ENCODE peak calls at places on chromosomes 1 and 21, in four cellular contexts. One of them, this sample, is unnamed. For H3K4me1, the result is how much of the 10 kb centered on the place peaks cover.

GRCh38 chr1:17502326-17502778 is 37.1 kb upstream of the ARHGEF10L start:
- ATAC-seq in heart left ventricle: peak
- ATAC-seq in lower lobe of right lung: peak
- ATAC-seq in RWPE2: peak
- ATAC-seq in this sample: peak

GRCh38 chr1:21913763-21914162 is 23.3 kb downstream of the HSPG2 start:
- ATAC-seq in heart left ventricle: peak
- ATAC-seq in lower lobe of right lung: no peak
- ATAC-seq in RWPE2: no peak
- ATAC-seq in this sample: peak

GRCh38 chr1:174206148-174206826 is 47.0 kb downstream of the RABGAP1L start:
- ATAC-seq in heart left ventricle: peak
- ATAC-seq in lower lobe of right lung: peak
- ATAC-seq in RWPE2: no peak
- ATAC-seq in this sample: no peak

GRCh38 chr1:192575499-192576189 is at the start of gene RGS1:
- ATAC-seq in heart left ventricle: peak
- ATAC-seq in lower lobe of right lung: peak
- ATAC-seq in RWPE2: no peak
- ATAC-seq in this sample: peak

GRCh38 chr1:219926363-219926998 is 1.9 kb downstream of the SLC30A10 start:
- ATAC-seq in heart left ventricle: no peak
- ATAC-seq in lower lobe of right lung: no peak
- ATAC-seq in RWPE2: no peak
- ATAC-seq in this sample: no peak

GRCh38 chr1:223229756-223230155 is 86.7 kb upstream of the TLR5 start:
- ATAC-seq in heart left ventricle: no peak
- ATAC-seq in lower lobe of right lung: no peak
- ATAC-seq in RWPE2: no peak
- ATAC-seq in this sample: no peak

GRCh38 chr1:19367584-19368041 is 55.5 kb downstream of the SLC66A1 start:
- ATAC-seq in heart left ventricle: no peak
- ATAC-seq in lower lobe of right lung: peak
- ATAC-seq in RWPE2: peak
- ATAC-seq in this sample: no peak

GRCh38 chr1:228781161-228781771 is 46.0 kb downstream of the RHOU start:
- ATAC-seq in heart left ventricle: peak
- ATAC-seq in lower lobe of right lung: peak
- ATAC-seq in RWPE2: no peak
- ATAC-seq in this sample: no peak

GRCh38 chr1:234755449-234755863 is 145.5 kb upstream of the IRF2BP2 start:
- ATAC-seq in heart left ventricle: peak
- ATAC-seq in lower lobe of right lung: peak
- ATAC-seq in RWPE2: no peak
- ATAC-seq in this sample: peak

GRCh38 chr1:158916085-158916484 is 15.3 kb upstream of the PYHIN1 start:
- ATAC-seq in heart left ventricle: no peak
- ATAC-seq in lower lobe of right lung: no peak
- ATAC-seq in RWPE2: peak
- ATAC-seq in this sample: no peak

GRCh38 chr1:14516974-14517812 is 81.3 kb upstream of the KAZN start:
- ATAC-seq in heart left ventricle: peak
- ATAC-seq in lower lobe of right lung: peak
- ATAC-seq in RWPE2: peak
- ATAC-seq in this sample: peak

GRCh38 chr1:222034790-222035189 is 292.9 kb upstream of the DUSP10 start:
- ATAC-seq in heart left ventricle: peak
- ATAC-seq in lower lobe of right lung: no peak
- ATAC-seq in RWPE2: no peak
- ATAC-seq in this sample: no peak

GRCh38 chr1:23140940-23141596 is 27.6 kb downstream of the LUZP1 start:
- ATAC-seq in heart left ventricle: no peak
- ATAC-seq in lower lobe of right lung: no peak
- ATAC-seq in RWPE2: peak
- ATAC-seq in this sample: no peak

GRCh38 chr1:147201276-147201675 is 23.9 kb downstream of the FMO5 start:
- ATAC-seq in heart left ventricle: no peak
- ATAC-seq in lower lobe of right lung: no peak
- ATAC-seq in RWPE2: no peak
- ATAC-seq in this sample: no peak

GRCh38 chr1:118615066-118615465 is 373.1 kb downstream of the TBX15 start:
- ATAC-seq in heart left ventricle: no peak
- ATAC-seq in lower lobe of right lung: no peak
- ATAC-seq in RWPE2: no peak
- ATAC-seq in this sample: no peak

GRCh38 chr1:48080343-48081255 is 83.4 kb upstream of the TRABD2B start:
- ATAC-seq in heart left ventricle: no peak
- ATAC-seq in lower lobe of right lung: no peak
- ATAC-seq in RWPE2: no peak
- ATAC-seq in this sample: no peak

GRCh38 chr21:46207920-46208571 is 20.5 kb downstream of the LSS start:
- ATAC-seq in heart left ventricle: no peak
- ATAC-seq in lower lobe of right lung: no peak
- ATAC-seq in RWPE2: no peak
- ATAC-seq in this sample: no peak

GRCh38 chr1:172917972-172918371 is 132.8 kb downstream of the TNFSF18 start:
- ATAC-seq in heart left ventricle: no peak
- ATAC-seq in lower lobe of right lung: peak
- ATAC-seq in RWPE2: peak
- ATAC-seq in this sample: peak

GRCh38 chr1:10168912-10169514 is 41.4 kb upstream of the KIF1B start:
- ATAC-seq in heart left ventricle: no peak
- ATAC-seq in lower lobe of right lung: no peak
- ATAC-seq in RWPE2: no peak
- ATAC-seq in this sample: no peak

GRCh38 chr1:12169442-12170135 is 2.8 kb downstream of the TNFRSF1B start:
- ATAC-seq in heart left ventricle: no peak
- ATAC-seq in lower lobe of right lung: no peak
- ATAC-seq in RWPE2: no peak
- ATAC-seq in this sample: no peak

GRCh38 chr1:206930210-206930798 is 8.6 kb upstream of the FCMR start:
- ATAC-seq in heart left ventricle: no peak
- ATAC-seq in lower lobe of right lung: peak
- ATAC-seq in RWPE2: no peak
- ATAC-seq in this sample: no peak

GRCh38 chr1:206833131-206833530 is 32.3 kb upstream of the IL20 start:
- ATAC-seq in heart left ventricle: no peak
- ATAC-seq in lower lobe of right lung: peak
- ATAC-seq in RWPE2: no peak
- ATAC-seq in this sample: no peak

GRCh38 chr1:169112241-169112640 is 5.8 kb downstream of the ATP1B1 start:
- ATAC-seq in heart left ventricle: peak
- ATAC-seq in lower lobe of right lung: no peak
- ATAC-seq in RWPE2: no peak
- ATAC-seq in this sample: no peak

GRCh38 chr1:172533511-172534116 is 664 bp downstream of the SUCO start:
- ATAC-seq in heart left ventricle: peak
- ATAC-seq in lower lobe of right lung: peak
- ATAC-seq in RWPE2: no peak
- ATAC-seq in this sample: peak

GRCh38 chr1:231053493-231054162 is 13.6 kb upstream of the FAM89A start:
- ATAC-seq in heart left ventricle: peak
- ATAC-seq in lower lobe of right lung: peak
- ATAC-seq in RWPE2: no peak
- ATAC-seq in this sample: peak

GRCh38 chr1:65983500-65983899 is 190.8 kb downstream of the PDE4B start:
- ATAC-seq in heart left ventricle: no peak
- ATAC-seq in lower lobe of right lung: no peak
- ATAC-seq in RWPE2: no peak
- ATAC-seq in this sample: no peak

GRCh38 chr1:41789616-41790330 is 128.9 kb downstream of the HIVEP3 start:
- ATAC-seq in heart left ventricle: no peak
- ATAC-seq in lower lobe of right lung: peak
- ATAC-seq in RWPE2: no peak
- ATAC-seq in this sample: no peak

GRCh38 chr1:209560529-209560928 is 23.0 kb upstream of the CAMK1G start:
- ATAC-seq in heart left ventricle: no peak
- ATAC-seq in lower lobe of right lung: no peak
- ATAC-seq in RWPE2: no peak
- ATAC-seq in this sample: no peak

GRCh38 chr1:8752411-8752810 is 65.0 kb downstream of the RERE start:
- ATAC-seq in heart left ventricle: no peak
- ATAC-seq in lower lobe of right lung: no peak
- ATAC-seq in RWPE2: no peak
- ATAC-seq in this sample: no peak

GRCh38 chr1:77354996-77355395 is 73.2 kb downstream of the AK5 start:
- ATAC-seq in heart left ventricle: no peak
- ATAC-seq in lower lobe of right lung: no peak
- ATAC-seq in RWPE2: no peak
- ATAC-seq in this sample: no peak

DNA sequence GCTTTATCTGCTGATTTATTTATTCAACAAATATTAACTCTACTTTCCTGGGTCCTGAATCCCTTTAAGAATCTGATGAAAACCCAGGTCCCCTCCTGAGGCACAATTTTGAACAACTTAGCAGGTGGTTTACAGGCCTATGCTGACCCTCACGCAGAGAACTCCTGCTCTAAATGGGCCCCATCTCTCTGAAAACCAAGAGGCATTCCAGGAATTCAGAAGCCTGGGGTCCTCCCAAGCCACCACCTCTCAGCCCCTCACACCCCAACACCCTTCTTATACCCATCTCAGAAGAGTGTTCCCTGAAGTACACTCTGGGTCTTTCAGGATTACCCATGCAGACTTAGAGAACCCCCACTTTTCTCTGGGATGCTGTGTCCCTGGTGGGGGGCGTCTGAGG is 34.5 kb downstream of the LHX4 start:
- ATAC-seq in heart left ventricle: no peak
- ATAC-seq in lower lobe of right lung: no peak
- ATAC-seq in RWPE2: no peak
- ATAC-seq in this sample: no peak
- H3K4me3 ChIP-seq in heart left ventricle: no peak
- H3K4me3 ChIP-seq in lower lobe of right lung: no peak
- H3K4me3 ChIP-seq in RWPE2: no peak
- H3K4me3 ChIP-seq in this sample: no peak

GRCh38 chr1:183885142-183885735 is 80.3 kb downstream of the RGL1 start:
- ATAC-seq in heart left ventricle: no peak
- ATAC-seq in lower lobe of right lung: no peak
- ATAC-seq in RWPE2: no peak
- ATAC-seq in this sample: no peak

GRCh38 chr1:183889095-183889494 is 84.2 kb downstream of the RGL1 start:
- ATAC-seq in heart left ventricle: no peak
- ATAC-seq in lower lobe of right lung: no peak
- ATAC-seq in RWPE2: no peak
- ATAC-seq in this sample: no peak

GRCh38 chr1:183891158-183891557 is 86.2 kb downstream of the RGL1 start:
- ATAC-seq in heart left ventricle: no peak
- ATAC-seq in lower lobe of right lung: no peak
- ATAC-seq in RWPE2: no peak
- ATAC-seq in this sample: no peak

GRCh38 chr1:183884512-183884911 is 79.6 kb downstream of the RGL1 start:
- ATAC-seq in heart left ventricle: no peak
- ATAC-seq in lower lobe of right lung: no peak
- ATAC-seq in RWPE2: no peak
- ATAC-seq in this sample: no peak

GRCh38 chr1:183887826-183888819 is 83.2 kb downstream of the RGL1 start:
- ATAC-seq in heart left ventricle: no peak
- ATAC-seq in lower lobe of right lung: no peak
- ATAC-seq in RWPE2: no peak
- ATAC-seq in this sample: no peak
- H3K4me1 ChIP-seq in heart left ventricle: under half
- H3K4me1 ChIP-seq in lower lobe of right lung: half or more
- H3K4me1 ChIP-seq in RWPE2: under half
- H3K4me1 ChIP-seq in this sample: under half

GRCh38 chr21:19321688-19322087 is 918.1 kb upstream of the TMPRSS15 start:
- ATAC-seq in heart left ventricle: no peak
- ATAC-seq in lower lobe of right lung: no peak
- ATAC-seq in RWPE2: no peak
- ATAC-seq in this sample: no peak
- H3K4me3 ChIP-seq in heart left ventricle: no peak
- H3K4me3 ChIP-seq in lower lobe of right lung: no peak
- H3K4me3 ChIP-seq in RWPE2: no peak
- H3K4me3 ChIP-seq in this sample: no peak

GRCh38 chr21:39384674-39385298 is 35.9 kb upstream of the HMGN1 start:
- ATAC-seq in heart left ventricle: no peak
- ATAC-seq in lower lobe of right lung: no peak
- ATAC-seq in RWPE2: no peak
- ATAC-seq in this sample: no peak

GRCh38 chr21:39386194-39386593 is 37.3 kb upstream of the HMGN1 start:
- ATAC-seq in heart left ventricle: peak
- ATAC-seq in lower lobe of right lung: peak
- ATAC-seq in RWPE2: no peak
- ATAC-seq in this sample: no peak

GRCh38 chr21:39387461-39388037 is 38.7 kb upstream of the HMGN1 start:
- ATAC-seq in heart left ventricle: peak
- ATAC-seq in lower lobe of right lung: peak
- ATAC-seq in RWPE2: peak
- ATAC-seq in this sample: peak

GRCh38 chr21:39386899-39387298 is 38.0 kb upstream of the HMGN1 start:
- ATAC-seq in heart left ventricle: no peak
- ATAC-seq in lower lobe of right lung: no peak
- ATAC-seq in RWPE2: no peak
- ATAC-seq in this sample: no peak

GRCh38 chr21:39385299-39386145 is 36.6 kb upstream of the HMGN1 start:
- ATAC-seq in heart left ventricle: peak
- ATAC-seq in lower lobe of right lung: peak
- ATAC-seq in RWPE2: no peak
- ATAC-seq in this sample: peak
- H3K4me1 ChIP-seq in heart left ventricle: under half
- H3K4me1 ChIP-seq in lower lobe of right lung: under half
- H3K4me1 ChIP-seq in RWPE2: under half
- H3K4me1 ChIP-seq in this sample: under half

GRCh38 chr1:46450160-46450517 is 39.5 kb upstream of the DMBX1 start:
- ATAC-seq in heart left ventricle: no peak
- ATAC-seq in lower lobe of right lung: no peak
- ATAC-seq in RWPE2: no peak
- ATAC-seq in this sample: no peak
- H3K4me3 ChIP-seq in heart left ventricle: no peak
- H3K4me3 ChIP-seq in lower lobe of right lung: no peak
- H3K4me3 ChIP-seq in RWPE2: no peak
- H3K4me3 ChIP-seq in this sample: no peak

GRCh38 chr1:42943728-42944127 is 14.9 kb downstream of the SLC2A1 start:
- ATAC-seq in heart left ventricle: no peak
- ATAC-seq in lower lobe of right lung: no peak
- ATAC-seq in RWPE2: peak
- ATAC-seq in this sample: no peak
- H3K4me1 ChIP-seq in heart left ventricle: half or more
- H3K4me1 ChIP-seq in lower lobe of right lung: half or more
- H3K4me1 ChIP-seq in RWPE2: half or more
- H3K4me1 ChIP-seq in this sample: half or more

GRCh38 chr1:38433097-38433722 is 386.6 kb upstream of the POU3F1 start:
- ATAC-seq in heart left ventricle: no peak
- ATAC-seq in lower lobe of right lung: no peak
- ATAC-seq in RWPE2: no peak
- ATAC-seq in this sample: no peak
- H3K4me3 ChIP-seq in heart left ventricle: no peak
- H3K4me3 ChIP-seq in lower lobe of right lung: no peak
- H3K4me3 ChIP-seq in RWPE2: no peak
- H3K4me3 ChIP-seq in this sample: no peak

GRCh38 chr1:56436338-56436695 is 143.0 kb downstream of the PLPP3 start:
- ATAC-seq in heart left ventricle: no peak
- ATAC-seq in lower lobe of right lung: no peak
- ATAC-seq in RWPE2: no peak
- ATAC-seq in this sample: no peak
- H3K4me1 ChIP-seq in heart left ventricle: half or more
- H3K4me1 ChIP-seq in lower lobe of right lung: under half
- H3K4me1 ChIP-seq in RWPE2: under half
- H3K4me1 ChIP-seq in this sample: under half

GRCh38 chr1:241532864-241533263 is 686 bp downstream of the KMO start:
- ATAC-seq in heart left ventricle: no peak
- ATAC-seq in lower lobe of right lung: peak
- ATAC-seq in RWPE2: no peak
- ATAC-seq in this sample: no peak
- H3K4me3 ChIP-seq in heart left ventricle: no peak
- H3K4me3 ChIP-seq in lower lobe of right lung: peak
- H3K4me3 ChIP-seq in RWPE2: no peak
- H3K4me3 ChIP-seq in this sample: no peak

This sample was measured in gastroesophageal sphincter.